ENCODE peak calls at places on chromosome 16, in seven cellular contexts. One of them, this sample, is unnamed.
A peak's percentile ranks its signal among the peaks of the same experiment; 100 is the strongest.

GRCh38 chr16:57615813-57616212 is 12.6 kb upstream of the ADGRG1 start:
- DNase-seq in tibial artery: no peak
- DNase-seq in keratinocyte: no peak
- DNase-seq in H9: peak; percentile 3
- DNase-seq in IMR-90: no peak
- DNase-seq in CD4-positive, CD25-positive, alpha-beta regulatory T cell: no peak
- DNase-seq in effector memory CD4-positive, alpha-beta T cell: no peak
- DNase-seq in this sample: no peak

GRCh38 chr16:46886764-46887523 is 2.8 kb downstream of the GPT2 start:
- DNase-seq in tibial artery: no peak
- DNase-seq in keratinocyte: no peak
- DNase-seq in H9: no peak
- DNase-seq in IMR-90: no peak
- DNase-seq in CD4-positive, CD25-positive, alpha-beta regulatory T cell: no peak
- DNase-seq in effector memory CD4-positive, alpha-beta T cell: no peak
- DNase-seq in this sample: no peak

GRCh38 chr16:70522216-70523000 is 946 bp downstream of the COG4 start:
- DNase-seq in tibial artery: no peak
- DNase-seq in keratinocyte: no peak
- DNase-seq in H9: no peak
- DNase-seq in IMR-90: no peak
- DNase-seq in CD4-positive, CD25-positive, alpha-beta regulatory T cell: peak; percentile 22
- DNase-seq in effector memory CD4-positive, alpha-beta T cell: no peak
- DNase-seq in this sample: no peak

GRCh38 chr16:58332997-58333700 is 38.3 kb upstream of the PRSS54 start:
- DNase-seq in tibial artery: no peak
- DNase-seq in keratinocyte: no peak
- DNase-seq in H9: peak; percentile 83
- DNase-seq in IMR-90: no peak
- DNase-seq in CD4-positive, CD25-positive, alpha-beta regulatory T cell: no peak
- DNase-seq in effector memory CD4-positive, alpha-beta T cell: no peak
- DNase-seq in this sample: no peak

GRCh38 chr16:67990018-67990386 is 9.3 kb downstream of the DPEP2 start:
- DNase-seq in tibial artery: no peak
- DNase-seq in keratinocyte: no peak
- DNase-seq in H9: no peak
- DNase-seq in IMR-90: no peak
- DNase-seq in CD4-positive, CD25-positive, alpha-beta regulatory T cell: no peak
- DNase-seq in effector memory CD4-positive, alpha-beta T cell: no peak
- DNase-seq in this sample: no peak

GRCh38 chr16:30068750-30069574 is 3.4 kb downstream of the ALDOA start:
- DNase-seq in tibial artery: no peak
- DNase-seq in keratinocyte: no peak
- DNase-seq in H9: no peak
- DNase-seq in IMR-90: no peak
- DNase-seq in CD4-positive, CD25-positive, alpha-beta regulatory T cell: peak; percentile 67
- DNase-seq in effector memory CD4-positive, alpha-beta T cell: no peak
- DNase-seq in this sample: no peak

GRCh38 chr16:10385725-10386516 is at the start of gene ATF7IP2:
- DNase-seq in tibial artery: peak; percentile 65
- DNase-seq in keratinocyte: peak; percentile 26
- DNase-seq in H9: peak; percentile 98
- DNase-seq in IMR-90: peak; percentile 77
- DNase-seq in CD4-positive, CD25-positive, alpha-beta regulatory T cell: peak; percentile 84
- DNase-seq in effector memory CD4-positive, alpha-beta T cell: peak; percentile 74
- DNase-seq in this sample: no peak

GRCh38 chr16:54657058-54657708 is 273.5 kb upstream of the IRX5 start:
- DNase-seq in tibial artery: peak; percentile 25
- DNase-seq in keratinocyte: peak; percentile 83
- DNase-seq in H9: peak; percentile 42
- DNase-seq in IMR-90: no peak
- DNase-seq in CD4-positive, CD25-positive, alpha-beta regulatory T cell: no peak
- DNase-seq in effector memory CD4-positive, alpha-beta T cell: no peak
- DNase-seq in this sample: no peak

GRCh38 chr16:17937003-17937402 is 399.5 kb downstream of the NPIPA8 start:
- DNase-seq in tibial artery: no peak
- DNase-seq in keratinocyte: no peak
- DNase-seq in H9: no peak
- DNase-seq in IMR-90: no peak
- DNase-seq in CD4-positive, CD25-positive, alpha-beta regulatory T cell: no peak
- DNase-seq in effector memory CD4-positive, alpha-beta T cell: no peak
- DNase-seq in this sample: no peak

GRCh38 chr16:11405331-11406176 is 60.3 kb downstream of the RMI2 start:
- DNase-seq in tibial artery: no peak
- DNase-seq in keratinocyte: no peak
- DNase-seq in H9: peak; percentile 75
- DNase-seq in IMR-90: peak; percentile 8
- DNase-seq in CD4-positive, CD25-positive, alpha-beta regulatory T cell: peak; percentile 24
- DNase-seq in effector memory CD4-positive, alpha-beta T cell: no peak
- DNase-seq in this sample: no peak

GRCh38 chr16:2591476-2592240 is 53.8 kb downstream of the PDPK1 start:
- DNase-seq in tibial artery: no peak
- DNase-seq in keratinocyte: no peak
- DNase-seq in H9: no peak
- DNase-seq in IMR-90: no peak
- DNase-seq in CD4-positive, CD25-positive, alpha-beta regulatory T cell: no peak
- DNase-seq in effector memory CD4-positive, alpha-beta T cell: no peak
- DNase-seq in this sample: no peak

GRCh38 chr16:23969468-23970297 is 133.9 kb downstream of the PRKCB start:
- DNase-seq in tibial artery: no peak
- DNase-seq in keratinocyte: no peak
- DNase-seq in H9: no peak
- DNase-seq in IMR-90: no peak
- DNase-seq in CD4-positive, CD25-positive, alpha-beta regulatory T cell: no peak
- DNase-seq in effector memory CD4-positive, alpha-beta T cell: no peak
- DNase-seq in this sample: no peak

GRCh38 chr16:28180660-28181556 is 30.9 kb downstream of the XPO6 start:
- DNase-seq in tibial artery: no peak
- DNase-seq in keratinocyte: no peak
- DNase-seq in H9: no peak
- DNase-seq in IMR-90: peak; percentile 70
- DNase-seq in CD4-positive, CD25-positive, alpha-beta regulatory T cell: no peak
- DNase-seq in effector memory CD4-positive, alpha-beta T cell: no peak
- DNase-seq in this sample: no peak

DNA sequence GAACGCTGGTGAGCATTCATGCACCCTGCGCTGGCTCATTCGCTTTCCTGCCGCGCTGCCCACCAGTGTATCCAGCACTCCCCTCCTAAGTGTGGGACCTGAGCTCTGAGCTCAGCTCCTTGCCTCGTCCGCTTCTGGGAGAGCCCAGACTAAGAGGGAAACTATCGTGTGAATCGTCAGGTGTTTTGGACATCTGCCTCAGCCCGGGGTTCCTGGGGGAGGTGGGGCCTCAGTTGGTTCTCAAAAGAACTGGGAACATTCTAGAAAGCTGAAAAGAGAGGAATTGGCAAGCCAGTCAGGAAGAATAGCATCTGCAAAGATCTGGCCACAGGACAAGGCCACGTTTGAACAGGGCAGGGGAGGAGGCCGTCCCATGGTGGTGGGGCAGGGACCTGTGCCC is 205.4 kb upstream of the CIBAR2 start:
- DNase-seq in tibial artery: no peak
- DNase-seq in keratinocyte: no peak
- DNase-seq in H9: no peak
- DNase-seq in IMR-90: no peak
- DNase-seq in CD4-positive, CD25-positive, alpha-beta regulatory T cell: no peak
- DNase-seq in effector memory CD4-positive, alpha-beta T cell: no peak
- DNase-seq in this sample: no peak
- H3K27ac ChIP-seq in tibial artery: no peak overlapping the region
- H3K27ac ChIP-seq in keratinocyte: no peak overlapping the region
- H3K27ac ChIP-seq in H9: no peak overlapping the region
- H3K27ac ChIP-seq in IMR-90: no peak overlapping the region
- H3K27ac ChIP-seq in CD4-positive, CD25-positive, alpha-beta regulatory T cell: no peak overlapping the region
- H3K27ac ChIP-seq in effector memory CD4-positive, alpha-beta T cell: no peak overlapping the region
- H3K27ac ChIP-seq in this sample: no peak overlapping the region

DNA sequence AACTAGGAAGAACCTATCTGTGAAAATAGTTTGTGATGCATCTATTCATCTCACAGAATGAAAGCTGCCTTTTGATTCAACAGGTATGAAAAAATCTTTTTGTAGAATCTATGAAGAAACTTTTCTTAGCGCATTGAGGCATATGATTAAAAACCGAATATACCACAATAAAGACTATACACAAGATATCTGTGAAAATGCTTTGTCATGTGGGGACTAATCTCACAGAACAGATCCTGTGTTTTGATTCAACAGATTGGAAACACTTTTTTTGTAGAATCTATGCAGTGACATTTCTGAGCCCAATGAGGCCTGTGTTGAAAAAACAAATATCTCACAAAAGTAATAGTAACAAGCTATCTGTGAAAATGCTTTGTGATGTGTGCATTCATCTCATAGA is 2247.5 kb downstream of the TP53TG3F start:
- DNase-seq in tibial artery: no peak
- DNase-seq in keratinocyte: no peak
- DNase-seq in H9: no peak
- DNase-seq in IMR-90: no peak
- DNase-seq in CD4-positive, CD25-positive, alpha-beta regulatory T cell: no peak
- DNase-seq in effector memory CD4-positive, alpha-beta T cell: no peak
- DNase-seq in this sample: no peak
- H3K27ac ChIP-seq in tibial artery: no peak overlapping the region
- H3K27ac ChIP-seq in keratinocyte: no peak overlapping the region
- H3K27ac ChIP-seq in H9: no peak overlapping the region
- H3K27ac ChIP-seq in IMR-90: no peak overlapping the region
- H3K27ac ChIP-seq in CD4-positive, CD25-positive, alpha-beta regulatory T cell: no peak overlapping the region
- H3K27ac ChIP-seq in effector memory CD4-positive, alpha-beta T cell: no peak overlapping the region
- H3K27ac ChIP-seq in this sample: no peak overlapping the region

DNA sequence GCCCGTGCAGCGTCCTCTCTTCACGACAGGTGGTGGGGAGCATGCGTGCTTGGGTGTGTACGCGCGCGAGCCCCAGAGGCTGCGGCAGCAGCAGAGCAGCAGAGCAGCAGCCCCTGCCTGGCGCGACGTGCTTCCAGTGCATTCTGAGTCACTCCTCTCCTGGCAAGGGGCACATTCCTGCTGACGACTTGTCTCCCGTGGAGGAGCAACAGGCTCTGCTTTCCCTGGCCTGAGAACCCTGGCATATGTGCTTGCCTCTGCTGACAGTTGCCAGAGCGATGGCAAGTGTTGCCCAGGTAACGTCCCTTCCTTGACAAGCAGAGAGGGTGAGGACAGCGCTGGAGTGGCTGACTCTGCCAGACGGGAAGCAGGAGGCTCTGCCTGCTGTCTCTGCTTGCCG is 133.8 kb upstream of the PLCG2 start:
- DNase-seq in tibial artery: peak; percentile 29
- DNase-seq in keratinocyte: peak; percentile 87
- DNase-seq in H9: peak; percentile 51
- DNase-seq in IMR-90: peak; percentile 85
- DNase-seq in CD4-positive, CD25-positive, alpha-beta regulatory T cell: no peak
- DNase-seq in effector memory CD4-positive, alpha-beta T cell: no peak
- DNase-seq in this sample: peak; percentile 45
- H3K27ac ChIP-seq in tibial artery: no peak overlapping the region
- H3K27ac ChIP-seq in keratinocyte: peak overlapping the region; percentile 52
- H3K27ac ChIP-seq in H9: no peak overlapping the region
- H3K27ac ChIP-seq in IMR-90: no peak overlapping the region
- H3K27ac ChIP-seq in CD4-positive, CD25-positive, alpha-beta regulatory T cell: no peak overlapping the region
- H3K27ac ChIP-seq in effector memory CD4-positive, alpha-beta T cell: no peak overlapping the region
- H3K27ac ChIP-seq in this sample: no peak overlapping the region

GRCh38 chr16:20404637-20405036 is at the start of gene PDILT:
- DNase-seq in tibial artery: no peak
- DNase-seq in keratinocyte: no peak
- DNase-seq in H9: no peak
- DNase-seq in IMR-90: no peak
- DNase-seq in CD4-positive, CD25-positive, alpha-beta regulatory T cell: no peak
- DNase-seq in effector memory CD4-positive, alpha-beta T cell: no peak
- DNase-seq in this sample: no peak

GRCh38 chr16:20415541-20415940 is 6.2 kb downstream of the ACSM5 start:
- DNase-seq in tibial artery: no peak
- DNase-seq in keratinocyte: no peak
- DNase-seq in H9: no peak
- DNase-seq in IMR-90: no peak
- DNase-seq in CD4-positive, CD25-positive, alpha-beta regulatory T cell: no peak
- DNase-seq in effector memory CD4-positive, alpha-beta T cell: no peak
- DNase-seq in this sample: no peak

GRCh38 chr16:20410153-20410723 is 904 bp downstream of the ACSM5 start:
- DNase-seq in tibial artery: no peak
- DNase-seq in keratinocyte: no peak
- DNase-seq in H9: no peak
- DNase-seq in IMR-90: no peak
- DNase-seq in CD4-positive, CD25-positive, alpha-beta regulatory T cell: no peak
- DNase-seq in effector memory CD4-positive, alpha-beta T cell: no peak
- DNase-seq in this sample: no peak

GRCh38 chr16:20411055-20411454 is 1.7 kb downstream of the ACSM5 start:
- DNase-seq in tibial artery: no peak
- DNase-seq in keratinocyte: no peak
- DNase-seq in H9: no peak
- DNase-seq in IMR-90: no peak
- DNase-seq in CD4-positive, CD25-positive, alpha-beta regulatory T cell: no peak
- DNase-seq in effector memory CD4-positive, alpha-beta T cell: no peak
- DNase-seq in this sample: no peak

GRCh38 chr16:20409398-20410152 is at the start of gene ACSM5:
- DNase-seq in tibial artery: peak; percentile 73
- DNase-seq in keratinocyte: no peak
- DNase-seq in H9: no peak
- DNase-seq in IMR-90: no peak
- DNase-seq in CD4-positive, CD25-positive, alpha-beta regulatory T cell: no peak
- DNase-seq in effector memory CD4-positive, alpha-beta T cell: no peak
- DNase-seq in this sample: peak; percentile 66
- H3K27ac ChIP-seq in tibial artery: no peak within 1 kb of the TSS
- H3K27ac ChIP-seq in keratinocyte: no peak within 1 kb of the TSS
- H3K27ac ChIP-seq in H9: no peak within 1 kb of the TSS
- H3K27ac ChIP-seq in IMR-90: no peak within 1 kb of the TSS
- H3K27ac ChIP-seq in CD4-positive, CD25-positive, alpha-beta regulatory T cell: no peak within 1 kb of the TSS
- H3K27ac ChIP-seq in effector memory CD4-positive, alpha-beta T cell: no peak within 1 kb of the TSS
- H3K27ac ChIP-seq in this sample: no peak within 1 kb of the TSS